ENCODE peak calls at places on chromosomes 11 and 22, in nine cellular contexts. B, N, R, G, W, M, J, L and Q are unnamed samples. For H3K27me3, the result is how much of the 10 kb centered on the place peaks cover.

GRCh38 chr22:29926057-29926456 is 43.1 kb downstream of the MTMR3 start:
- DNase-seq in B (no peak), N (no peak), R (no peak), G (no peak), W (no peak), M (no peak), J (no peak), L (no peak), Q (no peak)

GRCh38 chr22:26553056-26553752 is 36.7 kb downstream of the TPST2 start:
- DNase-seq in B (peak), N (no peak), R (no peak), G (peak), W (peak), M (no peak), J (no peak), L (no peak), Q (no peak)

GRCh38 chr11:126751242-126751641 is 249.3 kb downstream of the KIRREL3 start:
- DNase-seq in B (no peak), N (no peak), R (no peak), G (no peak), W (no peak), M (no peak), J (no peak), L (no peak), Q (no peak)

GRCh38 chr11:111983187-111983986 is 41.8 kb upstream of the DLAT start:
- DNase-seq in B (no peak), N (no peak), R (no peak), G (peak), W (no peak), M (peak), J (no peak), L (peak), Q (peak)

GRCh38 chr11:117426941-117427340 is 99.3 kb downstream of the CEP164 start:
- DNase-seq in B (no peak), N (no peak), R (no peak), G (no peak), W (no peak), M (peak), J (no peak), L (no peak), Q (no peak)

GRCh38 chr11:69650081-69650831 is 9.3 kb downstream of the CCND1 start:
- DNase-seq in B (no peak), N (no peak), R (no peak), G (no peak), W (no peak), M (no peak), J (no peak), L (no peak), Q (peak)

GRCh38 chr11:12884751-12885318 is 124.3 kb upstream of the RASSF10 start:
- DNase-seq in B (no peak), N (no peak), R (no peak), G (no peak), W (no peak), M (no peak), J (no peak), L (no peak), Q (no peak)

GRCh38 chr11:36012410-36012809 is 68.5 kb downstream of the LDLRAD3 start:
- DNase-seq in B (no peak), N (peak), R (no peak), G (no peak), W (no peak), M (no peak), J (no peak), L (no peak), Q (no peak)

GRCh38 chr11:94060401-94060800 is 39.2 kb downstream of the HEPHL1 start:
- DNase-seq in B (no peak), N (no peak), R (no peak), G (no peak), W (no peak), M (no peak), J (no peak), L (no peak), Q (peak)

GRCh38 chr22:38314140-38314991 is 2.9 kb downstream of the CSNK1E start:
- DNase-seq in B (no peak), N (no peak), R (no peak), G (peak), W (no peak), M (no peak), J (no peak), L (no peak), Q (no peak)

GRCh38 chr11:57335023-57335342 is 709 bp downstream of the SSRP1 start:
- DNase-seq in B (no peak), N (no peak), R (no peak), G (no peak), W (no peak), M (no peak), J (no peak), L (no peak), Q (no peak)

GRCh38 chr22:40499187-40499753 is 128.9 kb downstream of the SGSM3 start:
- DNase-seq in B (peak), N (peak), R (no peak), G (peak), W (peak), M (no peak), J (peak), L (no peak), Q (peak)

GRCh38 chr11:69044111-69045013 is 4.4 kb upstream of the TPCN2 start:
- DNase-seq in B (peak), N (peak), R (peak), G (peak), W (peak), M (peak), J (peak), L (peak), Q (peak)

GRCh38 chr11:9862981-9863380 is 199.1 kb downstream of the SWAP70 start:
- DNase-seq in B (no peak), N (no peak), R (no peak), G (no peak), W (no peak), M (no peak), J (no peak), L (no peak), Q (no peak)

GRCh38 chr11:63985812-63986155 is 454 bp upstream of the OTUB1 start:
- DNase-seq in B (no peak), N (no peak), R (no peak), G (no peak), W (no peak), M (no peak), J (no peak), L (no peak), Q (no peak)

GRCh38 chr11:11569936-11570491 is 51.8 kb downstream of the GALNT18 start:
- DNase-seq in B (no peak), N (peak), R (peak), G (no peak), W (no peak), M (peak), J (no peak), L (peak), Q (no peak)

GRCh38 chr11:35629914-35630313 is 11.7 kb downstream of the FJX1 start:
- DNase-seq in B (peak), N (no peak), R (no peak), G (peak), W (peak), M (no peak), J (peak), L (no peak), Q (peak)

GRCh38 chr11:116852261-116853125 is 15.1 kb upstream of the APOA1 start:
- DNase-seq in B (no peak), N (no peak), R (no peak), G (no peak), W (peak), M (no peak), J (no peak), L (peak), Q (no peak)

GRCh38 chr22:22037740-22038139 is 55.2 kb upstream of the TOP3B start:
- DNase-seq in B (no peak), N (no peak), R (no peak), G (no peak), W (no peak), M (no peak), J (no peak), L (no peak), Q (no peak)

GRCh38 chr22:22036588-22036987 is 54.0 kb upstream of the TOP3B start:
- DNase-seq in B (no peak), N (no peak), R (no peak), G (no peak), W (no peak), M (no peak), J (no peak), L (no peak), Q (no peak)

GRCh38 chr22:22039286-22040074 is 56.9 kb upstream of the TOP3B start:
- DNase-seq in B (no peak), N (no peak), R (no peak), G (no peak), W (no peak), M (no peak), J (no peak), L (no peak), Q (no peak)

GRCh38 chr22:22037229-22037628 is 54.6 kb upstream of the TOP3B start:
- DNase-seq in B (no peak), N (no peak), R (no peak), G (no peak), W (no peak), M (no peak), J (no peak), L (no peak), Q (no peak)

DNA sequence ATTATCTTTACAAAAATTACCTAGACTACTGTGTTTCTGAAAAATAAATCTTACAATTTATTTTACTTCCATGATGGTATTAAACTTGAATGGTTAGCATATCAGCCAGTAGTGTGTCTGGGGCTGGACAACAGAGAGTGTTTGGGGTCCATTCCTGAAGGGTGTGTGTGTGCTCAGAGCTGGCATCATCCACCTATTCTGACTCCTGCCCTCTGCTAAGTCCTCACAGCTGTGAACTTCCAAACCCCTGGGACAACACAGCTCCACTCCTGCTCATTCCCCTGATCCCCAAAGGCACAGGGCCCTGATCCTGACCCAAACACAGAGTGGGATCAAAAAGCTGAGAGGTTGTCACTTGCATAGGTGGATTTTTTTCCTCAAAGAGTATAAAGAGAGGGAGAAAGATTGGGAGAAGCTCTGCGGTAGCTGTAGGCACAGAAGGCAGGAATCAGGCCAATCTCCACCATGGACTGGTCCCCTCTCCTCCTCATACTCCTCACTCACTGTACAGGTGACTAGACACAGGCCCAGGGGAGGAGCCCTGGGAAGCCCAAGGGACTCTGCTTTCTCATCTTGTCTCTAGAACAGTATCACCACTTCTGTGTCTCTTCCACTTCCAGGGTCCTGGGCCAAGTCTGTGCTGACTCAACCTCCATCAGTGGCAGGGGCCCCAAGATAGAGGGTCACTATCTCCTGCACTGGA is 55.7 kb upstream of the TOP3B start:
- DNase-seq in B (no peak), N (no peak), R (no peak), G (no peak), W (no peak), M (no peak), J (no peak), L (no peak), Q (no peak)
- H3K27me3 ChIP-seq in B (under half), N (under half), R (under half), G (under half), W (under half), M (under half), J (under half), L (under half), Q (under half)

DNA sequence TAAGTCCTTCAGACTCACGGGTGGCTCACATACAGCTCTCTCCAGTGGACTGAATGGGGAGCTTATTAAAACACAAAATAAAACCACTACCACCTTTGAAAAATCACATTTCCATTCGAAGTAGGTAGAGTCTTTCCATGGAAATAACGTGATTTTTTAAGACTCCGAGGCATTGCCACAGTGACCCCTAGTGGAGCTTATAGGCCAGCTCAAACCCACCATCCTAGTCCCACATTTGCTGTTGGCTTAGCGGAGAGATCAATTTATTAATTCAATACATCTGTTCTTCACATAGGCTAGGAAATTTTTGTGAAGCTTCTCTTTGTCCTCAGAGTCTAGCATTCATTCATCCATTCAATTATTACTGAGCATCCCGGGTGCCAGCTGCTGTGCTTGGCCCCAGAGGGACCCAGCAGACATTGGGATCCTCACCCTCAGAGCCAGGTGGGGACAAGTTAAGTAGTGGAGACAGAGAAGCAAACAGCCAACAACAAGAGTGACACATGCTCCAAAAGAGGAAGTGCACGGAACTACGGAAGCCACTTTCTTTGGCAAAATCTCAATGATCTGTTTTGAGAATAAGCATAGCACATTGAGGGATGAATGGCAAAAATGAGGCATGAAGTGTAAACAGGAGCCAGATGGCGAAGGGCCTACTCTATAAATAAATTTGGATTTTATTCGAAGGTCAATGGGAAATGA is 10.2 kb upstream of the P4HA3 start:
- DNase-seq in B (no peak), N (peak), R (no peak), G (no peak), W (peak), M (no peak), J (no peak), L (no peak), Q (no peak)
- TF ChIP-seq CTCF in B (peak), N (peak), R (peak), G (peak), W (peak), M (peak), J (peak), L (no peak), Q (peak)

GRCh38 chr11:17533341-17533740 is 10.9 kb downstream of the USH1C start:
- DNase-seq in B (no peak), N (no peak), R (no peak), G (no peak), W (no peak), M (no peak), J (no peak), L (no peak), Q (no peak)

GRCh38 chr11:17533782-17534415 is 10.3 kb downstream of the USH1C start:
- DNase-seq in B (no peak), N (no peak), R (no peak), G (no peak), W (no peak), M (no peak), J (no peak), L (no peak), Q (no peak)

GRCh38 chr11:17531071-17531817 is 13.0 kb downstream of the USH1C start:
- DNase-seq in B (no peak), N (no peak), R (no peak), G (no peak), W (no peak), M (no peak), J (no peak), L (no peak), Q (no peak)

GRCh38 chr11:17531818-17532131 is 12.4 kb downstream of the USH1C start:
- DNase-seq in B (no peak), N (no peak), R (no peak), G (no peak), W (no peak), M (no peak), J (no peak), L (no peak), Q (peak)

DNA sequence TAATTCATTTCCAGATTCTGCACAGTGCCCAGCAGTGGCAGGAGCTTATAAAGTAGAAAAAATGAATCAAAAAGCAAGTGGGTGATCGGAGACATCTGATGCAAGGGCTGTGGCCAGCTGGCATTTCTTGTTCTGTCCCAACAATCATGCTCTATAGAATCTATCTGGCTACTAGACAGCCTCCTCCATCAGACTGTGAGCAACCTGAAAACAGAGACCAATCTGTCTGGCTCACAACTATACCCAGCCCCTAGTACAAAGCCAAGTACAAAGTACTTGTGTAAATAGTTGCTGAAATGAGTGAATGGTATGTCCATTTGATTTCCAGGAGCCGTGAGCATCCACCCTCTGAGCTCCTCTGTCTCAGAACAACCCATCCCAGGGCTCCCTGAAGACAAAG is 11.4 kb downstream of the USH1C start:
- DNase-seq in B (no peak), N (no peak), R (no peak), G (no peak), W (no peak), M (no peak), J (no peak), L (no peak), Q (no peak)
- H3K27me3 ChIP-seq in B (under half), N (under half), R (under half), G (half or more), W (under half), M (under half), J (under half), L (under half), Q (under half)

DNA sequence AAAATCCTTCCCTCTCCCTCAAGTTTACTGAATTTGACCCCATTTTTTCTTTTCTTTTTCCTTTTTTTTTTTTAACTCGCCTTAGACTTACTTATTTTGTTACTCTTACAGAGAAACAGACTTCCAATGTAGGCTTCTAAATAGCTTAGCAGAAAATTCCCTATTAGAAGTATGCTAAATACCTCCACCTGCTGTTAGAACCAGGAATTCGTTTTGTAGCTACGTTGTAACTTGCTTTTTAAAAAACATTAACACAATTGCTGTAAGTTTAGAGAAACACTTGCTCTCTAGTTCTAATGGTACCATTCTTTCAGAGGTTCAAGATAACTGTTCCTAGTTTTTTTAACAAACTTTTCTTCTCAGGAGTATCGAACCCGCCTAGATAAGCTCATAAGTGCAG is 324.2 kb downstream of the DCDC1 start:
- DNase-seq in B (no peak), N (no peak), R (no peak), G (no peak), W (no peak), M (no peak), J (peak), L (no peak), Q (no peak)
- TF ChIP-seq CTCF in B (peak), N (peak), R (peak), G (peak), W (no peak), M (peak), J (peak), L (no peak), Q (peak)

DNA sequence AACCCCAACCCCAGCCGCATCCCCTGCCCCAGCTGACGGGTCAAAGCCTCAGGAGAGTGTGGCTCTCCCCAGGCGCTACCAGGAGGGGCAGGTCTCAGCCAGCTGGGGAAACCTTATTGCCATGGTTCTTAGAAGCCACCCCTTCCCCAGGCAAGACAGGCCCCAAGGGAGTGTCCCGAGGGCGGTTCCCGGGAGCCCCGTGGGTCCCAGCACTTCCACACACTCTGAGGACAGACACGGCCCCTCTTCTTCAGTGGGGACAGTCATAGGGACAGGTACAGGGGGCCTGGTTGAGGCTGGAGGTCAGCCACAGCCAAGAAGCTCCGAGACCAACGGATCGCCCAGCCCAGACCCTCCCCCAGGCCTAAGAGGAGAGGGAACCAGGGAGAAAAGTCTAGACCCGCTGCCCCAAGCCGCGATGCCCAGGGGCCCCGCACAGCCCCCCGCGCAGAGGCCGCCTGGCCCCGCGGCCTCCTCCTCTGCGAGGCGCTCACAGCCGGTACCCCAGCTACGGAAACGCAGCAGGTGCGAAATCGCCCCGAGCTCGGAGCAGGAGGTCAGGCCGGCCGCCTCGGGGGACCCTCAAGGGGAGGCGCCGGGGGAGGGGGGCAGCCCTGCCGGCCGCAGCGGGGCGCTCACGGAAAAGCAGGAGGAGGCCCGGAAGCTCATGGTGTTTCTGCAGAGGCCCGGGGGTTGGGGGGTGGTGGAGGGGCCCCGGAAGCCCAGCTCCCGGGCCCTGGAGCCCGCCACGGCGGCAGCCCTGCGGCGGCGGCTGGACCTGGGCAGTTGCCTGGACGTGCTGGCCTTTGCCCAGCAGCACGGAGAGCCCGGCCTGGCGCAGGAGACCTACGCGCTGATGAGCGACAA is 2.6 kb downstream of the KLHDC7B start:
- DNase-seq in B (no peak), N (no peak), R (no peak), G (no peak), W (no peak), M (peak), J (no peak), L (no peak), Q (no peak)
- H3K27me3 ChIP-seq in B (half or more), N (under half), R (under half), G (under half), W (under half), M (under half), J (under half), L (under half), Q (under half)

GRCh38 chr11:65888163-65888814 is at the start of gene FIBP:
- DNase-seq in B (peak), N (peak), R (peak), G (peak), W (peak), M (peak), J (peak), L (peak), Q (peak)

GRCh38 chr11:65892661-65893317 is 2.3 kb downstream of the CCDC85B start:
- DNase-seq in B (no peak), N (no peak), R (peak), G (no peak), W (no peak), M (no peak), J (no peak), L (no peak), Q (no peak)

GRCh38 chr11:65887723-65888162 is 528 bp downstream of the FIBP start:
- DNase-seq in B (no peak), N (no peak), R (no peak), G (no peak), W (no peak), M (no peak), J (no peak), L (no peak), Q (no peak)

GRCh38 chr11:65891180-65892136 is 985 bp downstream of the CCDC85B start:
- DNase-seq in B (no peak), N (peak), R (peak), G (peak), W (no peak), M (no peak), J (no peak), L (no peak), Q (no peak)

GRCh38 chr11:65890324-65891179 is at the start of gene CCDC85B:
- DNase-seq in B (no peak), N (peak), R (peak), G (peak), W (peak), M (peak), J (peak), L (peak), Q (peak)
- TF ChIP-seq CTCF in B (peak), N (no peak), R (no peak), G (no peak), W (no peak), M (peak), J (peak), L (peak), Q (peak)